ENCODE peak calls at places on chromosomes 5 and 9, in six cellular contexts. K, R, A, D, S and C are unnamed samples.
A peak's percentile ranks its signal among the peaks of the same experiment; 100 is the strongest.

GRCh38 chr5:139705191-139705590 is 57.0 kb downstream of the CXXC5 start:
- DNase-seq in A (no peak), D (no peak), S (no peak), K (no peak), R (no peak), C (no peak)

GRCh38 chr5:117242028-117242427 is 667.4 kb upstream of the SEMA6A start:
- DNase-seq in A (no peak), R (no peak), S (no peak), K (peak; percentile 23), D (no peak), C (no peak)

GRCh38 chr5:72378636-72379289 is 58.6 kb downstream of the PTCD2 start:
- DNase-seq in K (no peak), D (no peak), R (no peak), S (no peak), A (no peak), C (no peak)

GRCh38 chr5:174145821-174146220 is 100.3 kb downstream of the NSG2 start:
- DNase-seq in S (no peak), D (peak; percentile 56), R (no peak), A (peak; percentile 70), K (peak; percentile 28), C (no peak)

GRCh38 chr9:37197158-37198033 is 77.0 kb downstream of the ZCCHC7 start:
- DNase-seq in R (no peak), D (no peak), K (peak; percentile 70), S (no peak), A (no peak), C (no peak)

GRCh38 chr9:116592926-116593325 is 94.2 kb upstream of the TRIM32 start:
- DNase-seq in K (no peak), A (no peak), D (no peak), S (no peak), R (no peak), C (no peak)

GRCh38 chr5:62538017-62538942 is 40.3 kb upstream of the LRRC70 start:
- DNase-seq in K (peak; percentile 27), R (no peak), S (no peak), D (no peak), A (no peak), C (no peak)

GRCh38 chr5:148569948-148570347 is 84.4 kb downstream of the HTR4 start:
- DNase-seq in R (no peak), D (no peak), K (no peak), S (no peak), A (no peak), C (no peak)

GRCh38 chr9:133948138-133948537 is 44.0 kb downstream of the VAV2 start:
- DNase-seq in D (no peak), A (no peak), S (no peak), R (no peak), K (no peak), C (no peak)

GRCh38 chr5:177429248-177430045 is 3.0 kb downstream of the GRK6 start:
- DNase-seq in K (peak; percentile 87), D (no peak), A (peak; percentile 26), S (no peak), R (peak; percentile 82), C (no peak)

GRCh38 chr5:43042176-43042625 is 2.1 kb upstream of the ANXA2R start:
- DNase-seq in S (peak; percentile 73), A (peak; percentile 79), R (peak; percentile 62), K (peak; percentile 93), D (no peak), C (peak; percentile 91)

GRCh38 chr5:149675467-149676201 is 54.5 kb upstream of the PPARGC1B start:
- DNase-seq in D (no peak), R (no peak), S (no peak), A (no peak), K (no peak), C (no peak)

GRCh38 chr5:61625682-61626620 is 293.9 kb downstream of the ZSWIM6 start:
- DNase-seq in A (peak; percentile 82), S (peak; percentile 67), R (peak; percentile 27), D (no peak), K (peak; percentile 32), C (no peak)

GRCh38 chr9:113737414-113738271 is 138.5 kb upstream of the ZNF618 start:
- DNase-seq in K (peak; percentile 50), A (no peak), R (peak; percentile 27), D (peak; percentile 85), S (peak; percentile 28), C (no peak)

GRCh38 chr5:53091304-53091703 is 18.3 kb downstream of the MOCS2 start:
- DNase-seq in K (no peak), R (no peak), D (no peak), A (no peak), S (no peak), C (no peak)

GRCh38 chr5:172806897-172807672 is 27.0 kb upstream of the ERGIC1 start:
- DNase-seq in S (peak; percentile 61), R (peak; percentile 92), A (peak; percentile 14), K (peak; percentile 95), D (no peak), C (no peak)

GRCh38 chr9:133140606-133141005 is 19.6 kb upstream of the RALGDS start:
- DNase-seq in K (no peak), D (no peak), R (no peak), S (no peak), A (no peak), C (no peak)

GRCh38 chr5:32312194-32312681 is 501 bp downstream of the MTMR12 start:
- DNase-seq in A (peak; percentile 31), D (peak; percentile 87), K (peak; percentile 75), S (peak; percentile 85), R (peak; percentile 31), C (peak; percentile 83)

GRCh38 chr5:89930591-89931383 is 478.8 kb downstream of the CETN3 start:
- DNase-seq in S (no peak), R (no peak), K (peak; percentile 65), D (no peak), A (no peak), C (no peak)

GRCh38 chr5:95823738-95824609 is 1.4 kb upstream of the GLRX start:
- DNase-seq in D (no peak), S (peak; percentile 54), R (no peak), A (peak; percentile 21), K (peak; percentile 85), C (no peak)

GRCh38 chr5:146461319-146461718 is 14.2 kb downstream of the TCERG1 start:
- DNase-seq in K (no peak), D (no peak), S (no peak), A (no peak), R (no peak), C (no peak)

GRCh38 chr5:59893436-59894227 is at the start of gene PDE4D:
- DNase-seq in D (peak; percentile 92), S (peak; percentile 33), A (peak; percentile 31), K (peak; percentile 16), R (no peak), C (peak; percentile 72)

GRCh38 chr9:134325813-134326753 is at the start of gene RXRA:
- DNase-seq in K (peak; percentile 45), D (peak; percentile 96), A (peak; percentile 64), S (peak; percentile 88), R (peak; percentile 30), C (no peak)

GRCh38 chr9:114448706-114449105 is 56.6 kb downstream of the WHRN start:
- DNase-seq in A (no peak), R (no peak), D (no peak), K (no peak), S (no peak), C (peak; percentile 50)

GRCh38 chr9:124708070-124708469 is 63.0 kb downstream of the NR6A1 start:
- DNase-seq in D (no peak), A (no peak), R (no peak), K (no peak), S (no peak), C (no peak)

GRCh38 chr5:173010021-173010420 is 26.4 kb downstream of the ATP6V0E1 start:
- DNase-seq in R (no peak), S (no peak), K (no peak), A (no peak), D (no peak), C (peak; percentile 60)

GRCh38 chr5:149028984-149029383 is 33.9 kb downstream of the SH3TC2 start:
- DNase-seq in S (no peak), R (no peak), D (no peak), K (no peak), A (no peak), C (no peak)

GRCh38 chr5:132498686-132499271 is 8.2 kb upstream of the IRF1 start:
- DNase-seq in A (no peak), D (no peak), R (no peak), S (no peak), K (no peak), C (no peak)

GRCh38 chr9:130263601-130264413 is 1.8 kb upstream of the HMCN2 start:
- DNase-seq in K (no peak), S (no peak), A (no peak), R (no peak), D (no peak), C (no peak)

GRCh38 chr5:155089649-155090048 is 76.1 kb downstream of the KIF4B start:
- DNase-seq in A (no peak), S (no peak), R (no peak), K (no peak), D (no peak), C (no peak)

GRCh38 chr9:109463924-109464625 is 34.0 kb downstream of the PTPN3 start:
- DNase-seq in S (no peak), R (no peak), K (peak; percentile 55), A (no peak), D (no peak), C (no peak)